ENCODE peak calls at places on chromosomes 3 and 15, in six cellular contexts. One of them, this sample, is unnamed.

GRCh38 chr15:100759698-100760356 is 119.8 kb upstream of the ALDH1A3 start:
- DNase-seq in heart left ventricle: no peak
- DNase-seq in mucosa of descending colon: no peak
- DNase-seq in neuronal stem cell: no peak
- DNase-seq in uterus: peak; percentile 49
- DNase-seq in cardiac muscle cell: no peak
- DNase-seq in this sample: no peak

GRCh38 chr15:29291067-29291466 is 21.4 kb upstream of the NSMCE3 start:
- DNase-seq in heart left ventricle: no peak
- DNase-seq in neuronal stem cell: no peak
- DNase-seq in mucosa of descending colon: no peak
- DNase-seq in cardiac muscle cell: no peak
- DNase-seq in uterus: no peak
- DNase-seq in this sample: no peak

GRCh38 chr3:169841171-169841570 is 28.5 kb upstream of the LRRC34 start:
- DNase-seq in mucosa of descending colon: no peak
- DNase-seq in cardiac muscle cell: no peak
- DNase-seq in heart left ventricle: no peak
- DNase-seq in neuronal stem cell: no peak
- DNase-seq in uterus: no peak
- DNase-seq in this sample: no peak

GRCh38 chr3:12303532-12303931 is 14.7 kb downstream of the PPARG start:
- DNase-seq in mucosa of descending colon: no peak
- DNase-seq in neuronal stem cell: no peak
- DNase-seq in heart left ventricle: no peak
- DNase-seq in cardiac muscle cell: no peak
- DNase-seq in uterus: no peak
- DNase-seq in this sample: no peak

GRCh38 chr3:30501526-30501925 is 104.9 kb upstream of the TGFBR2 start:
- DNase-seq in cardiac muscle cell: no peak
- DNase-seq in neuronal stem cell: no peak
- DNase-seq in heart left ventricle: no peak
- DNase-seq in uterus: no peak
- DNase-seq in mucosa of descending colon: no peak
- DNase-seq in this sample: no peak

GRCh38 chr3:116141724-116142123 is 303.6 kb downstream of the LSAMP start:
- DNase-seq in neuronal stem cell: no peak
- DNase-seq in cardiac muscle cell: no peak
- DNase-seq in uterus: no peak
- DNase-seq in heart left ventricle: no peak
- DNase-seq in mucosa of descending colon: no peak
- DNase-seq in this sample: no peak

GRCh38 chr3:49724586-49724985 is 835 bp upstream of the GMPPB start:
- DNase-seq in neuronal stem cell: no peak
- DNase-seq in heart left ventricle: peak; percentile 38
- DNase-seq in cardiac muscle cell: no peak
- DNase-seq in mucosa of descending colon: peak; percentile 55
- DNase-seq in uterus: peak; percentile 36
- DNase-seq in this sample: no peak

GRCh38 chr3:51712020-51712385 is 5.1 kb downstream of the GRM2 start:
- DNase-seq in cardiac muscle cell: no peak
- DNase-seq in uterus: no peak
- DNase-seq in neuronal stem cell: no peak
- DNase-seq in mucosa of descending colon: no peak
- DNase-seq in heart left ventricle: no peak
- DNase-seq in this sample: no peak

GRCh38 chr15:45143056-45143455 is 13.3 kb downstream of the DUOX1 start:
- DNase-seq in cardiac muscle cell: no peak
- DNase-seq in heart left ventricle: no peak
- DNase-seq in mucosa of descending colon: no peak
- DNase-seq in uterus: no peak
- DNase-seq in neuronal stem cell: no peak
- DNase-seq in this sample: no peak

GRCh38 chr15:74235962-74236361 is at the start of gene CCDC33:
- DNase-seq in heart left ventricle: no peak
- DNase-seq in mucosa of descending colon: peak; percentile 84
- DNase-seq in uterus: no peak
- DNase-seq in cardiac muscle cell: no peak
- DNase-seq in neuronal stem cell: no peak
- DNase-seq in this sample: peak; percentile 86

GRCh38 chr15:70049701-70050445 is 47.8 kb downstream of the TLE3 start:
- DNase-seq in heart left ventricle: no peak
- DNase-seq in neuronal stem cell: no peak
- DNase-seq in uterus: no peak
- DNase-seq in cardiac muscle cell: no peak
- DNase-seq in mucosa of descending colon: peak; percentile 10
- DNase-seq in this sample: peak; percentile 18

GRCh38 chr15:70722266-70723123 is 40.9 kb downstream of the UACA start:
- DNase-seq in mucosa of descending colon: no peak
- DNase-seq in neuronal stem cell: no peak
- DNase-seq in uterus: no peak
- DNase-seq in heart left ventricle: no peak
- DNase-seq in cardiac muscle cell: peak; percentile 61
- DNase-seq in this sample: no peak

GRCh38 chr3:160676547-160677303 is at the start of gene ARL14:
- DNase-seq in neuronal stem cell: no peak
- DNase-seq in uterus: no peak
- DNase-seq in mucosa of descending colon: no peak
- DNase-seq in cardiac muscle cell: no peak
- DNase-seq in heart left ventricle: no peak
- DNase-seq in this sample: no peak

GRCh38 chr15:48112242-48112641 is 8.5 kb upstream of the SLC24A5 start:
- DNase-seq in uterus: no peak
- DNase-seq in heart left ventricle: no peak
- DNase-seq in neuronal stem cell: peak; percentile 38
- DNase-seq in cardiac muscle cell: peak; percentile 60
- DNase-seq in mucosa of descending colon: no peak
- DNase-seq in this sample: no peak

GRCh38 chr3:61114316-61114953 is 136.8 kb downstream of the FHIT start:
- DNase-seq in mucosa of descending colon: no peak
- DNase-seq in neuronal stem cell: no peak
- DNase-seq in uterus: no peak
- DNase-seq in heart left ventricle: no peak
- DNase-seq in cardiac muscle cell: no peak
- DNase-seq in this sample: no peak

GRCh38 chr15:40105517-40106202 is 3.0 kb downstream of the BMF start:
- DNase-seq in uterus: peak; percentile 25
- DNase-seq in cardiac muscle cell: no peak
- DNase-seq in mucosa of descending colon: peak; percentile 58
- DNase-seq in neuronal stem cell: no peak
- DNase-seq in heart left ventricle: no peak
- DNase-seq in this sample: no peak

GRCh38 chr15:40108061-40108854 is 421 bp downstream of the BMF start:
- DNase-seq in heart left ventricle: peak; percentile 86
- DNase-seq in uterus: peak; percentile 81
- DNase-seq in mucosa of descending colon: peak; percentile 75
- DNase-seq in neuronal stem cell: no peak
- DNase-seq in cardiac muscle cell: peak; percentile 51
- DNase-seq in this sample: no peak

GRCh38 chr15:40104865-40105516 is 3.7 kb downstream of the BMF start:
- DNase-seq in cardiac muscle cell: peak; percentile 92
- DNase-seq in heart left ventricle: peak; percentile 94
- DNase-seq in mucosa of descending colon: peak; percentile 93
- DNase-seq in uterus: peak; percentile 94
- DNase-seq in neuronal stem cell: no peak
- DNase-seq in this sample: peak; percentile 88

GRCh38 chr15:40104296-40104864 is 4.3 kb downstream of the BMF start:
- DNase-seq in neuronal stem cell: no peak
- DNase-seq in cardiac muscle cell: no peak
- DNase-seq in uterus: peak; percentile 19
- DNase-seq in heart left ventricle: no peak
- DNase-seq in mucosa of descending colon: no peak
- DNase-seq in this sample: no peak

DNA sequence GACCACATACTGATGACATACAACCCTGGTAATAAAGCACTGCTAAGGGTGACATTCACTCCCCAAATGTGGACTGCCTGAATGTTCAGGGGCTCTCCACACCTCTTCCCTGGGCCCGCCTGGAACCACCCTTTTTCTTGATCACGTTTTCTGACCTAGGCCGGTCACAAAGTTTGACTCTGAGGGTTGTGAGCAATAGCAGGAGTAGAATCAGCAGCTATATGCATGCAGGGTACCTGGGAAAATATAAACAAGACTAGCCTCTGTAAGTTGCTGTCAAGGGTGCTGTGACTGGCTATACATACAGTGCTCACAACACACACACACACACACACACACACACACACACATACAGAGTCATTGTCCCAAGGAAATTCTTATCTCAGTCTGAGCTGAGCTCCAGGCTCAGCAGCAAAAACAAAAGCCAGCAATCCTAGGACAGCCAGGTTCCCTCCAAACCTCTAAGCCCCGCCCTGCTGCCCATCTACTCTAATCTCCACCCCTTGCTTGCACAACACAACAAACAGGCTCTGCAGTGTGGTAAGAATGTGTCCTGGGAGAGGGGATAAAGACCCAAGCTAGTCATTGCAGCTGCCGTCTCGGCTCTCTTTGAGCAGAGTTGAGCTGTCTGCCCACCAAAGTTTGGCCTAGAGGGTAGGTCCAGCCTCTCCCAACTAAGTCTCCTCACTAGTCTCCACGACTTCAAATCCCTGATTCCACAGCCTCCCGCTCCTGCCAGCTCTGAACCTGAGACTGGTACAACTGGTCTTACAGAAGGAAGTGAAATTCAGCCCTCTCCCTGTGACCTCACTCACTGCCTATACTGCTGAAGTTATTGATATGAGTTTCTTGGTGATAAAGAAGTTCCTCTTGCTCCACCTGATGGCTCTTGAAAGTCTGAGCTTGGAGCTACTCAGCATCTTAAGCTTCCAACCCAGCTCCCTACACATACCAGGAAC is 2.2 kb downstream of the BMF start:
- DNase-seq in mucosa of descending colon: peak; percentile 79
- DNase-seq in cardiac muscle cell: peak; percentile 68
- DNase-seq in neuronal stem cell: no peak
- DNase-seq in uterus: peak; percentile 86
- DNase-seq in heart left ventricle: peak; percentile 69
- DNase-seq in this sample: peak; percentile 83
- H3K4me3 ChIP-seq in mucosa of descending colon: no peak overlapping the region
- H3K4me3 ChIP-seq in cardiac muscle cell: peak overlapping the region; percentile 1
- H3K4me3 ChIP-seq in neuronal stem cell: no peak overlapping the region
- H3K4me3 ChIP-seq in uterus: no peak overlapping the region
- H3K4me3 ChIP-seq in heart left ventricle: no peak overlapping the region
- H3K4me3 ChIP-seq in this sample: peak overlapping the region; percentile 9

DNA sequence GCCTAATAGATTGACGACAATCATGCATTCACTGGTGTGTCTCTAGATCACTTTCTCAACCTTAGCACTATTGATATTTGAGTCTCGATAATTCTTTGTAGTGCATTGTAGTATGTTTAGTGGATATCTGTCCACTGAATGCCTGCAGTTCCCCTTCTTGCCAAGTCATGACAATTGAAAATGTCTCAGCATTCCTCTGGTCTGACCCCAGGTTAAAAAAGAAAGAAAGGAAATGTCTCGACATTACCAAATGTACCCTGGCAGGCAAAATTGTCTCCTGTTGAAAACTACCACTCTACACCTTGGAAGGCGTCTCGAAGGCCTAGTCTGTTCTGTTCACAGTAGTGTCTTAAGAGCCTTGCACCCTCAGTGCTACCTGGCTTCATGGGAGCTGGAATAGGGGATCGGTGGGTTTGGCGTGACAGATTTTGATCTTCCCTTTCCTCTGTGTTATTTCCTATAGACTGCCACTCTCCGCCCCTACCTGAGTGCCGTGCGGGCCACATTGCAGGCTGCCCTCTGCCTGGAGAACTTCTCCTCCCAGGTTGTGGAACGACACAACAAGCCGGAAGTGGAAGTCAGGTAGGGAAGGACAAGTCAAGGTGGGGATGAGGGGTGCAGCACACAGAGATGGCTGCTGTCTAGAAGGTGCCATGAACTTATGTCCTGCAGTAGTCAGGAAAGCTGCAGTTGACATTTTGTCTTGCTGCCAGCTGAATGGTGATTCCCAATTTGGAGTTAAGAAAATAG is 4.5 kb downstream of the ARPC4 start:
- DNase-seq in heart left ventricle: no peak
- DNase-seq in uterus: no peak
- DNase-seq in mucosa of descending colon: no peak
- DNase-seq in cardiac muscle cell: no peak
- DNase-seq in neuronal stem cell: no peak
- DNase-seq in this sample: no peak
- H3K36me3 ChIP-seq in heart left ventricle: peaks cover 51% of the 10 kb centered on the region
- H3K36me3 ChIP-seq in uterus: no peaks in the 10 kb centered on the region
- H3K36me3 ChIP-seq in mucosa of descending colon: peaks cover 19% of the 10 kb centered on the region
- H3K36me3 ChIP-seq in cardiac muscle cell: peaks cover 43% of the 10 kb centered on the region
- H3K36me3 ChIP-seq in neuronal stem cell: peaks cover 33% of the 10 kb centered on the region
- H3K36me3 ChIP-seq in this sample: peaks cover 75% of the 10 kb centered on the region

GRCh38 chr15:99635145-99635544 is 69.4 kb downstream of the MEF2A start:
- DNase-seq in heart left ventricle: no peak
- DNase-seq in uterus: no peak
- DNase-seq in neuronal stem cell: no peak
- DNase-seq in cardiac muscle cell: no peak
- DNase-seq in mucosa of descending colon: no peak
- DNase-seq in this sample: no peak
- H3K9me3 ChIP-seq in heart left ventricle: no peaks in the 10 kb centered on the region
- H3K9me3 ChIP-seq in uterus: no peaks in the 10 kb centered on the region
- H3K9me3 ChIP-seq in neuronal stem cell: peaks cover 19% of the 10 kb centered on the region
- H3K9me3 ChIP-seq in cardiac muscle cell: no peaks in the 10 kb centered on the region
- H3K9me3 ChIP-seq in mucosa of descending colon: no peaks in the 10 kb centered on the region
- H3K9me3 ChIP-seq in this sample: peaks cover 6% of the 10 kb centered on the region

DNA sequence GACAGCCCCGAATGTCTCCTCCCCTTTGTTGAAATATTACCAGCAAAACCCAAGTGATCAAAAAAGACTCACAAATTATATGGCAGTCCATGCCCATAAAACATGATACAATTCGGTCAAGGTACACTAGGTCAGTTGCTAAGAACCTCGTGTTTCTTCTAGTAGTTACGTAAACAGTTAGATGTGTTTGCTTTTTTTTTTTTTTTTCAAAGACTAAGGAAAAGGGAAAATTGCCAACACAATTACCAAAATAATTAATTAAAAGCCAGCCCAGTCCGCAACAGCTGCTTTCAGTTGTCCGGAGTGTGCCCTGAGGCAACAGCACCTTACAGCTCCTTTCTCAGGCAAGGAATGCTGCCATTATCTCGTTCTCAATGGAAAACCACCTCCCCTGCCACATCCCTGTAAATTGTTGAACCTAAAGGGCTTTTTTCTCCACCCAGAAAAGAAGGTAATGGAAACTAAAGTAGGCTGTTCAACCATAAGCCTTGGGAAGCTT is 129.2 kb upstream of the TSC22D2 start:
- DNase-seq in neuronal stem cell: no peak
- DNase-seq in uterus: no peak
- DNase-seq in cardiac muscle cell: no peak
- DNase-seq in heart left ventricle: no peak
- DNase-seq in mucosa of descending colon: peak; percentile 33
- DNase-seq in this sample: no peak
- H3K4me3 ChIP-seq in neuronal stem cell: no peak overlapping the region
- H3K4me3 ChIP-seq in uterus: no peak overlapping the region
- H3K4me3 ChIP-seq in cardiac muscle cell: no peak overlapping the region
- H3K4me3 ChIP-seq in heart left ventricle: no peak overlapping the region
- H3K4me3 ChIP-seq in mucosa of descending colon: no peak overlapping the region
- H3K4me3 ChIP-seq in this sample: no peak overlapping the region

GRCh38 chr3:46931631-46932441 is 44.7 kb downstream of the CCDC12 start:
- DNase-seq in heart left ventricle: peak; percentile 77
- DNase-seq in uterus: peak; percentile 67
- DNase-seq in neuronal stem cell: no peak
- DNase-seq in mucosa of descending colon: peak; percentile 72
- DNase-seq in cardiac muscle cell: no peak
- DNase-seq in this sample: peak; percentile 95
- H3K36me3 ChIP-seq in heart left ventricle: no peaks in the 10 kb centered on the region
- H3K36me3 ChIP-seq in uterus: no peaks in the 10 kb centered on the region
- H3K36me3 ChIP-seq in neuronal stem cell: peaks cover 2% of the 10 kb centered on the region
- H3K36me3 ChIP-seq in mucosa of descending colon: no peaks in the 10 kb centered on the region
- H3K36me3 ChIP-seq in cardiac muscle cell: no peaks in the 10 kb centered on the region
- H3K36me3 ChIP-seq in this sample: peaks cover 8% of the 10 kb centered on the region

This sample was measured in left lung.